ENCODE peak calls at places on chromosomes 6 and 20, in five cellular contexts. One of them, this sample, is unnamed.

GRCh38 chr20:47349365-47350180 is 6.9 kb downstream of the ZMYND8 start:
- DNase-seq in GM12878: no peak
- DNase-seq in K562: no peak
- DNase-seq in HepG2: no peak
- DNase-seq in H1: no peak
- DNase-seq in this sample: no peak

GRCh38 chr6:147508871-147509608 is 550 bp downstream of the SAMD5 start:
- DNase-seq in HepG2: no peak
- DNase-seq in GM12878: no peak
- DNase-seq in H1: no peak
- DNase-seq in K562: no peak
- DNase-seq in this sample: peak; percentile 21

GRCh38 chr6:69887026-69887425 is 20.7 kb downstream of the COL19A1 start:
- DNase-seq in GM12878: no peak
- DNase-seq in K562: no peak
- DNase-seq in HepG2: no peak
- DNase-seq in H1: no peak
- DNase-seq in this sample: no peak

GRCh38 chr6:54856137-54856536 is 9.6 kb downstream of the FAM83B start:
- DNase-seq in H1: no peak
- DNase-seq in K562: no peak
- DNase-seq in GM12878: no peak
- DNase-seq in HepG2: no peak
- DNase-seq in this sample: no peak

GRCh38 chr6:70673054-70673453 is 5.4 kb downstream of the SMAP1 start:
- DNase-seq in HepG2: peak; percentile 6
- DNase-seq in H1: no peak
- DNase-seq in K562: no peak
- DNase-seq in GM12878: no peak
- DNase-seq in this sample: no peak

GRCh38 chr20:44739952-44740351 is 5.7 kb upstream of the KCNK15 start:
- DNase-seq in HepG2: no peak
- DNase-seq in GM12878: no peak
- DNase-seq in K562: no peak
- DNase-seq in H1: no peak
- DNase-seq in this sample: no peak

GRCh38 chr20:41390889-41391288 is 24.3 kb upstream of the EMILIN3 start:
- DNase-seq in HepG2: no peak
- DNase-seq in GM12878: no peak
- DNase-seq in H1: no peak
- DNase-seq in K562: no peak
- DNase-seq in this sample: no peak

GRCh38 chr20:33859157-33859695 is 48.1 kb downstream of the CHMP4B start:
- DNase-seq in GM12878: no peak
- DNase-seq in H1: no peak
- DNase-seq in K562: no peak
- DNase-seq in HepG2: peak; percentile 37
- DNase-seq in this sample: no peak

GRCh38 chr6:26183581-26184408 is 96.6 kb downstream of the HFE start:
- DNase-seq in K562: no peak
- DNase-seq in GM12878: peak; percentile 84
- DNase-seq in HepG2: no peak
- DNase-seq in H1: no peak
- DNase-seq in this sample: peak; percentile 74

GRCh38 chr6:142913036-142913510 is 31.9 kb downstream of the HIVEP2 start:
- DNase-seq in K562: no peak
- DNase-seq in HepG2: no peak
- DNase-seq in GM12878: peak; percentile 92
- DNase-seq in H1: no peak
- DNase-seq in this sample: no peak

GRCh38 chr20:16606468-16606867 is 33.2 kb upstream of the KIF16B start:
- DNase-seq in GM12878: no peak
- DNase-seq in HepG2: no peak
- DNase-seq in K562: no peak
- DNase-seq in H1: no peak
- DNase-seq in this sample: no peak

GRCh38 chr20:48983423-48984400 is 62.2 kb downstream of the ARFGEF2 start:
- DNase-seq in K562: peak; percentile 29
- DNase-seq in GM12878: no peak
- DNase-seq in H1: no peak
- DNase-seq in HepG2: no peak
- DNase-seq in this sample: no peak

GRCh38 chr6:6674872-6675271 is 86.4 kb downstream of the LY86 start:
- DNase-seq in GM12878: no peak
- DNase-seq in HepG2: no peak
- DNase-seq in K562: peak; percentile 73
- DNase-seq in H1: no peak
- DNase-seq in this sample: peak; percentile 70

GRCh38 chr6:135261872-135262725 is 81.0 kb downstream of the MYB start:
- DNase-seq in K562: peak; percentile 68
- DNase-seq in GM12878: no peak
- DNase-seq in HepG2: no peak
- DNase-seq in H1: no peak
- DNase-seq in this sample: no peak

GRCh38 chr6:165060636-165061190 is 248.7 kb downstream of the C6orf118 start:
- DNase-seq in HepG2: no peak
- DNase-seq in GM12878: no peak
- DNase-seq in K562: no peak
- DNase-seq in H1: no peak
- DNase-seq in this sample: no peak

GRCh38 chr6:134235937-134236751 is 81.8 kb downstream of the SGK1 start:
- DNase-seq in H1: no peak
- DNase-seq in HepG2: no peak
- DNase-seq in GM12878: peak; percentile 77
- DNase-seq in K562: peak; percentile 52
- DNase-seq in this sample: no peak

GRCh38 chr20:34792687-34793363 is 32.6 kb downstream of the NCOA6 start:
- DNase-seq in GM12878: no peak
- DNase-seq in K562: no peak
- DNase-seq in HepG2: no peak
- DNase-seq in H1: no peak
- DNase-seq in this sample: no peak

GRCh38 chr20:49288784-49289696 is 11.2 kb upstream of the ZNFX1 start:
- DNase-seq in GM12878: no peak
- DNase-seq in HepG2: no peak
- DNase-seq in K562: peak; percentile 23
- DNase-seq in H1: no peak
- DNase-seq in this sample: no peak

GRCh38 chr20:17543531-17543961 is 12.4 kb upstream of the BFSP1 start:
- DNase-seq in HepG2: no peak
- DNase-seq in K562: no peak
- DNase-seq in H1: no peak
- DNase-seq in GM12878: no peak
- DNase-seq in this sample: no peak

GRCh38 chr20:922781-923180 is 6.6 kb upstream of the ANGPT4 start:
- DNase-seq in GM12878: no peak
- DNase-seq in HepG2: no peak
- DNase-seq in H1: no peak
- DNase-seq in K562: no peak
- DNase-seq in this sample: no peak

GRCh38 chr20:43949741-43950618 is 35.3 kb downstream of the TOX2 start:
- DNase-seq in GM12878: peak; percentile 66
- DNase-seq in HepG2: no peak
- DNase-seq in K562: peak; percentile 41
- DNase-seq in H1: no peak
- DNase-seq in this sample: no peak

GRCh38 chr6:102051001-102051400 is 657.5 kb downstream of the GRIK2 start:
- DNase-seq in K562: no peak
- DNase-seq in GM12878: no peak
- DNase-seq in H1: no peak
- DNase-seq in HepG2: no peak
- DNase-seq in this sample: no peak

GRCh38 chr6:106037060-106037459 is 49.1 kb upstream of the PRDM1 start:
- DNase-seq in H1: no peak
- DNase-seq in GM12878: no peak
- DNase-seq in K562: no peak
- DNase-seq in HepG2: no peak
- DNase-seq in this sample: no peak

GRCh38 chr6:140256213-140256612 is 881.8 kb upstream of the CITED2 start:
- DNase-seq in HepG2: no peak
- DNase-seq in H1: no peak
- DNase-seq in K562: no peak
- DNase-seq in GM12878: no peak
- DNase-seq in this sample: no peak

GRCh38 chr6:84442241-84442640 is 214.8 kb upstream of the CEP162 start:
- DNase-seq in GM12878: no peak
- DNase-seq in H1: no peak
- DNase-seq in K562: no peak
- DNase-seq in HepG2: no peak
- DNase-seq in this sample: no peak

GRCh38 chr6:44926556-44926955 is 401.6 kb upstream of the RUNX2 start:
- DNase-seq in GM12878: no peak
- DNase-seq in HepG2: no peak
- DNase-seq in H1: no peak
- DNase-seq in K562: no peak
- DNase-seq in this sample: no peak

GRCh38 chr20:50980851-50981713 is 22.5 kb downstream of the MOCS3 start:
- DNase-seq in H1: no peak
- DNase-seq in K562: peak; percentile 81
- DNase-seq in GM12878: peak; percentile 2
- DNase-seq in HepG2: peak; percentile 79
- DNase-seq in this sample: peak; percentile 74

GRCh38 chr6:132153221-132153896 is 202.2 kb upstream of the CCN2 start:
- DNase-seq in GM12878: no peak
- DNase-seq in K562: no peak
- DNase-seq in H1: no peak
- DNase-seq in HepG2: no peak
- DNase-seq in this sample: no peak

GRCh38 chr20:48090314-48090713 is 305.0 kb upstream of the SULF2 start:
- DNase-seq in K562: no peak
- DNase-seq in H1: no peak
- DNase-seq in GM12878: no peak
- DNase-seq in HepG2: no peak
- DNase-seq in this sample: no peak

GRCh38 chr20:63440366-63440955 is 32.0 kb downstream of the KCNQ2 start:
- DNase-seq in GM12878: no peak
- DNase-seq in K562: no peak
- DNase-seq in H1: no peak
- DNase-seq in HepG2: no peak
- DNase-seq in this sample: no peak
- TF ChIP-seq USF2 in GM12878: no peak
- TF ChIP-seq USF2 in K562: no peak
- TF ChIP-seq USF2 in H1: no peak
- TF ChIP-seq USF2 in HepG2: no peak
- TF ChIP-seq USF2 in this sample: no peak

DNA sequence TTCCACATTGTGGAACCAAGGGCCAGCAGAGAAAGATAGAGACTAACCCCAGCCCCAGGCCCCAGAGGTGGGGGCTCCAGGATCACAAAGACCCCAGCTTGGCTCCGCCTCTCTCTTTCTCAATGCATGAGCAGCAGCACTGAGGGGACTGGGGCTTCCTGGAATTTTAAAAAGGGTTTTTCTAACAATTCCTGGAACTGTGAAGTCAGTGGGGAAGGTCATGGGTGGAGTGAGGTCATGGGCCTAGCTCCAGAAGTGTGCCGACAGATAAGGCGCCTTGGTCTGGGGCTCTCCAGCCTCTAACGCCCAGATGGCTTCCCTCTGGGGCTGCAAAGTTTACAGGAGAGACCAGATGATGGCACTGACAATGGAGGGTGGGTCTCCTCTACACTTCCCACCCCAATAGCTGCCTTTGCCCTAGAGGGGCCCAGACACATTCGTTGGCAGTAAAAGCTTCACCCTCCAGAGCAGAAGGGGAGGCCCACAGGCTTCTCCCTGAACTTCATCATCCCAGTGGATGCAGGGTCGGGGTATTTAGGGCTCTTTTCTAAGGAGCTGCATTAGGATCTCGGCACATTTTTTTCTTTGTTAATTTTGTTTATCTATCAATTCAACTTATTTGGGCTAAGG is 46.9 kb upstream of the CD93 start:
- DNase-seq in GM12878: no peak
- DNase-seq in K562: peak; percentile 96
- DNase-seq in HepG2: no peak
- DNase-seq in H1: no peak
- DNase-seq in this sample: no peak
- TF ChIP-seq CREB1 in GM12878: no peak
- TF ChIP-seq CREB1 in K562: no peak
- TF ChIP-seq CREB1 in HepG2: no peak
- TF ChIP-seq CREB1 in H1: no peak
- TF ChIP-seq CREB1 in this sample: no peak

GRCh38 chr6:52925042-52925441 is 15.5 kb upstream of the GSTA3 start:
- DNase-seq in GM12878: no peak
- DNase-seq in HepG2: no peak
- DNase-seq in H1: no peak
- DNase-seq in K562: no peak
- DNase-seq in this sample: no peak

GRCh38 chr6:52925919-52926792 is 16.7 kb upstream of the GSTA3 start:
- DNase-seq in HepG2: no peak
- DNase-seq in K562: no peak
- DNase-seq in GM12878: no peak
- DNase-seq in H1: no peak
- DNase-seq in this sample: no peak

GRCh38 chr6:52931351-52931750 is 21.9 kb upstream of the GSTA3 start:
- DNase-seq in K562: no peak
- DNase-seq in GM12878: no peak
- DNase-seq in H1: no peak
- DNase-seq in HepG2: no peak
- DNase-seq in this sample: no peak

GRCh38 chr6:52933778-52934177 is 24.3 kb upstream of the GSTA3 start:
- DNase-seq in H1: no peak
- DNase-seq in GM12878: no peak
- DNase-seq in K562: no peak
- DNase-seq in HepG2: no peak
- DNase-seq in this sample: no peak

GRCh38 chr6:52929321-52930164 is 20.0 kb upstream of the GSTA3 start:
- DNase-seq in H1: no peak
- DNase-seq in GM12878: no peak
- DNase-seq in HepG2: peak; percentile 43
- DNase-seq in K562: peak; percentile 58
- DNase-seq in this sample: no peak
- TF ChIP-seq USF2 in H1: no peak
- TF ChIP-seq USF2 in GM12878: no peak
- TF ChIP-seq USF2 in HepG2: no peak
- TF ChIP-seq USF2 in K562: no peak
- TF ChIP-seq USF2 in this sample: no peak

DNA sequence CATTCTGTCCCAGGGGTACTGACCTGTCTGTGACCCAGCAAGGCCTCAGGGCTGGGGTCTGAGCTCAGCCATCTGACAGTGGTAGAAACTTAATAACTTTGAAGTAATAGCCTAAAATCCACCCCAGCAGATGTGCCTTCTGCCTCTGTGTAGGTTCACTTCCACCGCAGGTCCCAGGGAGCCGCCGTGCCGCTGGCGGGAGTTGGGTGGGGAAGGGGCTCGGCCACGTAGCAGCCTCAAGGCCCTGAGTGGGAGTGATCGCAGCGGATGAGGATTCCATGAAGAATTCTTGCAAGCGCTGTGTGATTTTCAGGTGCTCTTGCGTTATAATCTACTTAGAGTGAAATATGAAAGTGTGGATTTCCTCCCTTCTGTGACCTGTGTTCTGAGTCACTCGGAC is 163.7 kb downstream of the DTNBP1 start:
- DNase-seq in H1: no peak
- DNase-seq in HepG2: no peak
- DNase-seq in K562: no peak
- DNase-seq in GM12878: no peak
- DNase-seq in this sample: no peak
- TF ChIP-seq CREB1 in H1: no peak
- TF ChIP-seq CREB1 in HepG2: no peak
- TF ChIP-seq CREB1 in K562: no peak
- TF ChIP-seq CREB1 in GM12878: no peak
- TF ChIP-seq CREB1 in this sample: no peak

This sample was measured in WTC11.